ENCODE peak calls at places on chromosomes 5 and 9, in four cellular contexts. One of them, this sample, is unnamed.

GRCh38 chr5:160369990-160370712 is at the start of gene C1QTNF2:
- DNase-seq in fibroblast of pulmonary artery: peak
- DNase-seq in GM19239: no peak
- DNase-seq in ELR: peak
- DNase-seq in this sample: peak

GRCh38 chr5:69265931-69266330 is 31.2 kb downstream of the CDK7 start:
- DNase-seq in fibroblast of pulmonary artery: no peak
- DNase-seq in GM19239: no peak
- DNase-seq in ELR: peak
- DNase-seq in this sample: peak

GRCh38 chr9:98521141-98521540 is 187.6 kb downstream of the GABBR2 start:
- DNase-seq in fibroblast of pulmonary artery: peak
- DNase-seq in GM19239: no peak
- DNase-seq in ELR: peak
- DNase-seq in this sample: no peak

GRCh38 chr5:42021923-42022322 is 96.8 kb downstream of the FBXO4 start:
- DNase-seq in fibroblast of pulmonary artery: no peak
- DNase-seq in GM19239: no peak
- DNase-seq in ELR: no peak
- DNase-seq in this sample: no peak

GRCh38 chr9:35907732-35908483 is 1.4 kb upstream of the SPAAR start:
- DNase-seq in fibroblast of pulmonary artery: peak
- DNase-seq in GM19239: no peak
- DNase-seq in ELR: peak
- DNase-seq in this sample: peak

GRCh38 chr5:10552183-10553143 is 11.4 kb upstream of the ANKRD33B start:
- DNase-seq in fibroblast of pulmonary artery: no peak
- DNase-seq in GM19239: no peak
- DNase-seq in ELR: peak
- DNase-seq in this sample: no peak

GRCh38 chr9:87179556-87180340 is 232.4 kb upstream of the GAS1 start:
- DNase-seq in fibroblast of pulmonary artery: no peak
- DNase-seq in GM19239: no peak
- DNase-seq in ELR: peak
- DNase-seq in this sample: no peak

GRCh38 chr5:76788362-76788761 is 30.5 kb upstream of the F2RL1 start:
- DNase-seq in fibroblast of pulmonary artery: no peak
- DNase-seq in GM19239: no peak
- DNase-seq in ELR: no peak
- DNase-seq in this sample: no peak

GRCh38 chr5:80654054-80654390 is 430 bp upstream of the MSH3 start:
- DNase-seq in fibroblast of pulmonary artery: no peak
- DNase-seq in GM19239: peak
- DNase-seq in ELR: peak
- DNase-seq in this sample: peak

GRCh38 chr9:136364369-136364748 is 815 bp upstream of the DNLZ start:
- DNase-seq in fibroblast of pulmonary artery: no peak
- DNase-seq in GM19239: no peak
- DNase-seq in ELR: no peak
- DNase-seq in this sample: no peak

GRCh38 chr5:98997000-98997399 is 68.2 kb upstream of the CHD1 start:
- DNase-seq in fibroblast of pulmonary artery: peak
- DNase-seq in GM19239: no peak
- DNase-seq in ELR: peak
- DNase-seq in this sample: no peak

GRCh38 chr9:109281518-109281917 is 39.3 kb downstream of the EPB41L4B start:
- DNase-seq in fibroblast of pulmonary artery: no peak
- DNase-seq in GM19239: no peak
- DNase-seq in ELR: no peak
- DNase-seq in this sample: no peak

GRCh38 chr9:129258823-129259301 is 80.8 kb upstream of the IER5L start:
- DNase-seq in fibroblast of pulmonary artery: no peak
- DNase-seq in GM19239: no peak
- DNase-seq in ELR: no peak
- DNase-seq in this sample: no peak

GRCh38 chr5:152688561-152689274 is 283.6 kb upstream of the NMUR2 start:
- DNase-seq in fibroblast of pulmonary artery: peak
- DNase-seq in GM19239: no peak
- DNase-seq in ELR: peak
- DNase-seq in this sample: peak

GRCh38 chr9:91073049-91073810 is 271.6 kb downstream of the SYK start:
- DNase-seq in fibroblast of pulmonary artery: no peak
- DNase-seq in GM19239: no peak
- DNase-seq in ELR: no peak
- DNase-seq in this sample: no peak

GRCh38 chr9:114382951-114383865 is 4.6 kb downstream of the AKNA start:
- DNase-seq in fibroblast of pulmonary artery: peak
- DNase-seq in GM19239: no peak
- DNase-seq in ELR: no peak
- DNase-seq in this sample: no peak

This sample was measured in iPS-NIHi11.